ENCODE peak calls at places on chromosomes 1 and 21, in five cellular contexts. V is AG08395, B is DMS53, Z is glutamatergic neuron, Q is NCI-H345. D is an unnamed sample.

GRCh38 chr1:109482796-109483638 is 688 bp upstream of the ATXN7L2 start:
- DNase-seq in V (no peak), B (peak), Z (peak), Q (peak), D (peak)

GRCh38 chr1:112828716-112829115 is 113.6 kb upstream of the PPM1J start:
- DNase-seq in V (no peak), Z (no peak), B (no peak), Q (no peak), D (no peak)

GRCh38 chr1:154992721-154993571 is 440 bp upstream of the LENEP start:
- DNase-seq in B (peak), V (no peak), Z (no peak), Q (peak), D (no peak)

GRCh38 chr1:66243548-66244130 is 290.3 kb upstream of the SGIP1 start:
- DNase-seq in Z (no peak), V (no peak), Q (no peak), B (no peak), D (no peak)

GRCh38 chr1:162360237-162360873 is 16.3 kb downstream of the SPATA46 start:
- DNase-seq in Q (no peak), V (no peak), B (no peak), Z (no peak), D (no peak)

GRCh38 chr1:155085504-155086181 is 7.0 kb downstream of the EFNA3 start:
- DNase-seq in V (peak), B (peak), Z (no peak), Q (peak), D (peak)

GRCh38 chr1:212415107-212415841 is 588 bp upstream of the PACC1 start:
- DNase-seq in Q (no peak), V (no peak), Z (no peak), B (no peak), D (peak)

GRCh38 chr1:29655145-29655544 is 418.8 kb downstream of the PTPRU start:
- DNase-seq in V (no peak), Q (no peak), Z (no peak), B (peak), D (no peak)

GRCh38 chr1:169576241-169576933 is 9.9 kb downstream of the F5 start:
- DNase-seq in B (no peak), V (no peak), Z (no peak), Q (no peak), D (no peak)

GRCh38 chr21:42618713-42619112 is 34.7 kb upstream of the PDE9A start:
- DNase-seq in Z (no peak), Q (no peak), B (no peak), V (no peak), D (no peak)

GRCh38 chr1:225378880-225379279 is 49.0 kb downstream of the LBR start:
- DNase-seq in B (peak), Z (no peak), V (peak), Q (no peak), D (no peak)

GRCh38 chr1:225662155-225662554 is 9.2 kb upstream of the ENAH start:
- DNase-seq in V (no peak), Z (no peak), B (no peak), Q (no peak), D (no peak)

GRCh38 chr1:6462412-6463119 is 3.4 kb downstream of the TNFRSF25 start:
- DNase-seq in Z (no peak), V (no peak), B (peak), Q (no peak), D (no peak)

GRCh38 chr1:197526736-197527371 is 248.4 kb downstream of the DENND1B start:
- DNase-seq in Q (no peak), B (peak), V (peak), Z (no peak), D (peak)

GRCh38 chr1:75317976-75318375 is 183.8 kb downstream of the LHX8 start:
- DNase-seq in B (no peak), V (no peak), Q (no peak), Z (no peak), D (no peak)

GRCh38 chr1:26418865-26419349 is 8.3 kb downstream of the LIN28A start:
- DNase-seq in B (no peak), V (no peak), Q (no peak), Z (no peak), D (no peak)

GRCh38 chr1:235425357-235425756 is 58.1 kb downstream of the TBCE start:
- DNase-seq in V (no peak), Z (no peak), B (no peak), Q (no peak), D (no peak)

GRCh38 chr1:201496296-201496690 is 10.6 kb downstream of the CSRP1 start:
- DNase-seq in B (no peak), Z (no peak), Q (peak), V (no peak), D (no peak)

GRCh38 chr1:184299076-184299790 is 87.6 kb upstream of the C1orf21 start:
- DNase-seq in Q (peak), B (peak), V (peak), Z (peak), D (peak)

GRCh38 chr1:3491291-3492246 is 37.1 kb downstream of the ARHGEF16 start:
- DNase-seq in V (peak), Z (peak), B (peak), Q (peak), D (peak)

GRCh38 chr1:172770081-172770480 is 111.2 kb downstream of the FASLG start:
- DNase-seq in B (no peak), Z (no peak), V (no peak), Q (no peak), D (no peak)

GRCh38 chr1:16175610-16176553 is 20.0 kb upstream of the EPHA2 start:
- DNase-seq in Z (no peak), V (peak), Q (no peak), B (peak), D (peak)

GRCh38 chr21:27346041-27346448 is 379.2 kb upstream of the ADAMTS5 start:
- DNase-seq in V (peak), B (no peak), Z (no peak), Q (no peak), D (no peak)

GRCh38 chr1:104195395-104195794 is 445.7 kb downstream of the AMY1C start:
- DNase-seq in Q (no peak), B (peak), Z (no peak), V (no peak), D (no peak)

GRCh38 chr1:20636785-20637347 is 3.6 kb downstream of the PINK1 start:
- DNase-seq in V (no peak), Q (no peak), Z (no peak), B (no peak), D (no peak)

GRCh38 chr1:228734881-228735801 is at the start of gene RHOU:
- DNase-seq in V (peak), Q (peak), B (peak), Z (peak), D (peak)

GRCh38 chr1:3651939-3652537 is at the start of gene TP73:
- DNase-seq in Q (peak), V (no peak), B (peak), Z (peak), D (peak)

GRCh38 chr1:176791911-176792310 is 328.9 kb downstream of the PAPPA2 start:
- DNase-seq in V (peak), Z (no peak), B (no peak), Q (no peak), D (no peak)

GRCh38 chr1:108615544-108615943 is 45.3 kb downstream of the HENMT1 start:
- DNase-seq in V (no peak), Z (no peak), B (no peak), Q (no peak), D (no peak)

GRCh38 chr1:85359874-85360708 is 83.7 kb upstream of the BCL10 start:
- DNase-seq in B (no peak), Z (no peak), V (peak), Q (no peak), D (no peak)

GRCh38 chr1:48039088-48040049 is 42.2 kb upstream of the TRABD2B start:
- DNase-seq in V (no peak), B (no peak), Q (peak), Z (no peak), D (no peak)

GRCh38 chr1:211370669-211371068 is 44.0 kb downstream of the TRAF5 start:
- DNase-seq in Z (no peak), V (no peak), Q (no peak), B (peak), D (no peak)

GRCh38 chr1:161506336-161507223 is 1.3 kb downstream of the FCGR2A start:
- DNase-seq in V (no peak), Z (no peak), Q (no peak), B (no peak), D (no peak)

GRCh38 chr21:16563795-16564194 is 834.0 kb downstream of the USP25 start:
- DNase-seq in B (no peak), Q (no peak), Z (no peak), V (peak), D (no peak)

GRCh38 chr1:222893255-222893654 is 78.4 kb downstream of the DISP1 start:
- DNase-seq in B (no peak), V (no peak), Q (no peak), Z (no peak), D (no peak)

GRCh38 chr21:37619464-37619974 is 252.9 kb downstream of the DYRK1A start:
- DNase-seq in B (no peak), Q (no peak), Z (no peak), V (no peak), D (no peak)

GRCh38 chr1:29124366-29125236 is 898 bp upstream of the TMEM200B start:
- DNase-seq in B (peak), Q (peak), V (peak), Z (peak), D (peak)

GRCh38 chr1:108560143-108560429 is 186 bp downstream of the EEIG2 start:
- DNase-seq in Z (no peak), B (no peak), V (peak), Q (no peak), D (peak)

GRCh38 chr1:102897537-102897936 is 210.8 kb downstream of the COL11A1 start:
- DNase-seq in Z (no peak), B (no peak), V (peak), Q (no peak), D (no peak)

GRCh38 chr1:179082308-179083030 is 599 bp downstream of the TOR3A start:
- DNase-seq in V (peak), B (peak), Z (peak), Q (peak), D (peak)

D was measured in SK-N-SH.